ENCODE peak calls at places on chromosome 20, in four cellular contexts. One of them, this sample, is unnamed.

GRCh38 chr20:62860924-62861691 is 514 bp downstream of the TCFL5 start:
- DNase-seq in C1 segment of cervical spinal cord: no peak
- DNase-seq in neuronal stem cell: peak; percentile 17
- DNase-seq in iris pigment epithelial cell: peak; percentile 36
- DNase-seq in this sample: peak; percentile 41

GRCh38 chr20:51531141-51531710 is 11.3 kb downstream of the NFATC2 start:
- DNase-seq in C1 segment of cervical spinal cord: no peak
- DNase-seq in neuronal stem cell: no peak
- DNase-seq in iris pigment epithelial cell: no peak
- DNase-seq in this sample: no peak

GRCh38 chr20:43420192-43420591 is 37.5 kb upstream of the SRSF6 start:
- DNase-seq in C1 segment of cervical spinal cord: no peak
- DNase-seq in neuronal stem cell: no peak
- DNase-seq in iris pigment epithelial cell: no peak
- DNase-seq in this sample: no peak

GRCh38 chr20:36572701-36573102 is 695 bp upstream of the TGIF2 start:
- DNase-seq in C1 segment of cervical spinal cord: peak; percentile 37
- DNase-seq in neuronal stem cell: peak; percentile 39
- DNase-seq in iris pigment epithelial cell: no peak
- DNase-seq in this sample: peak; percentile 31

GRCh38 chr20:37879843-37880242 is 23.1 kb upstream of the VSTM2L start:
- DNase-seq in C1 segment of cervical spinal cord: no peak
- DNase-seq in neuronal stem cell: no peak
- DNase-seq in iris pigment epithelial cell: no peak
- DNase-seq in this sample: no peak

GRCh38 chr20:49594143-49594928 is 26.4 kb upstream of the PTGIS start:
- DNase-seq in C1 segment of cervical spinal cord: no peak
- DNase-seq in neuronal stem cell: no peak
- DNase-seq in iris pigment epithelial cell: peak; percentile 90
- DNase-seq in this sample: no peak

GRCh38 chr20:20780127-20780822 is 67.8 kb upstream of the RALGAPA2 start:
- DNase-seq in C1 segment of cervical spinal cord: peak; percentile 8
- DNase-seq in neuronal stem cell: no peak
- DNase-seq in iris pigment epithelial cell: peak; percentile 14
- DNase-seq in this sample: no peak

GRCh38 chr20:5674176-5674660 is 76.0 kb upstream of the SHLD1 start:
- DNase-seq in C1 segment of cervical spinal cord: no peak
- DNase-seq in neuronal stem cell: no peak
- DNase-seq in iris pigment epithelial cell: peak; percentile 65
- DNase-seq in this sample: no peak

GRCh38 chr20:17473662-17474061 is 57.5 kb downstream of the BFSP1 start:
- DNase-seq in C1 segment of cervical spinal cord: no peak
- DNase-seq in neuronal stem cell: no peak
- DNase-seq in iris pigment epithelial cell: no peak
- DNase-seq in this sample: no peak

GRCh38 chr20:36468149-36469000 is 72.9 kb upstream of the MYL9 start:
- DNase-seq in C1 segment of cervical spinal cord: peak; percentile 32
- DNase-seq in neuronal stem cell: no peak
- DNase-seq in iris pigment epithelial cell: no peak
- DNase-seq in this sample: no peak

GRCh38 chr20:53914861-53915458 is 155.4 kb downstream of the BCAS1 start:
- DNase-seq in C1 segment of cervical spinal cord: peak; percentile 44
- DNase-seq in neuronal stem cell: no peak
- DNase-seq in iris pigment epithelial cell: no peak
- DNase-seq in this sample: no peak

GRCh38 chr20:6492396-6493055 is 275.0 kb upstream of the BMP2 start:
- DNase-seq in C1 segment of cervical spinal cord: peak; percentile 3
- DNase-seq in neuronal stem cell: peak; percentile 5
- DNase-seq in iris pigment epithelial cell: peak; percentile 64
- DNase-seq in this sample: no peak

GRCh38 chr20:3842332-3842930 is 4.2 kb upstream of the MAVS start:
- DNase-seq in C1 segment of cervical spinal cord: no peak
- DNase-seq in neuronal stem cell: no peak
- DNase-seq in iris pigment epithelial cell: no peak
- DNase-seq in this sample: no peak

GRCh38 chr20:50580016-50580747 is 70.0 kb downstream of the PTPN1 start:
- DNase-seq in C1 segment of cervical spinal cord: peak; percentile 55
- DNase-seq in neuronal stem cell: peak; percentile 51
- DNase-seq in iris pigment epithelial cell: no peak
- DNase-seq in this sample: peak; percentile 72

GRCh38 chr20:17955302-17955701 is 13.3 kb downstream of the SNX5 start:
- DNase-seq in C1 segment of cervical spinal cord: no peak
- DNase-seq in neuronal stem cell: no peak
- DNase-seq in iris pigment epithelial cell: no peak
- DNase-seq in this sample: no peak

GRCh38 chr20:31392836-31393235 is 2.4 kb upstream of the DEFB119 start:
- DNase-seq in C1 segment of cervical spinal cord: no peak
- DNase-seq in neuronal stem cell: no peak
- DNase-seq in iris pigment epithelial cell: no peak
- DNase-seq in this sample: no peak

GRCh38 chr20:23609486-23610109 is 3.9 kb upstream of the CST9 start:
- DNase-seq in C1 segment of cervical spinal cord: no peak
- DNase-seq in neuronal stem cell: no peak
- DNase-seq in iris pigment epithelial cell: no peak
- DNase-seq in this sample: no peak

GRCh38 chr20:48025061-48025515 is 239.8 kb upstream of the SULF2 start:
- DNase-seq in C1 segment of cervical spinal cord: peak; percentile 21
- DNase-seq in neuronal stem cell: no peak
- DNase-seq in iris pigment epithelial cell: peak; percentile 92
- DNase-seq in this sample: no peak

GRCh38 chr20:11267131-11267761 is 593.4 kb upstream of the JAG1 start:
- DNase-seq in C1 segment of cervical spinal cord: peak; percentile 27
- DNase-seq in neuronal stem cell: peak; percentile 51
- DNase-seq in iris pigment epithelial cell: peak; percentile 96
- DNase-seq in this sample: no peak

GRCh38 chr20:37567671-37568588 is 40.3 kb upstream of the BLCAP start:
- DNase-seq in C1 segment of cervical spinal cord: no peak
- DNase-seq in neuronal stem cell: no peak
- DNase-seq in iris pigment epithelial cell: peak; percentile 12
- DNase-seq in this sample: no peak

GRCh38 chr20:48404598-48404997 is 423.2 kb downstream of the PREX1 start:
- DNase-seq in C1 segment of cervical spinal cord: no peak
- DNase-seq in neuronal stem cell: no peak
- DNase-seq in iris pigment epithelial cell: no peak
- DNase-seq in this sample: no peak

GRCh38 chr20:3101737-3102574 is 17.4 kb upstream of the AVP start:
- DNase-seq in C1 segment of cervical spinal cord: no peak
- DNase-seq in neuronal stem cell: no peak
- DNase-seq in iris pigment epithelial cell: no peak
- DNase-seq in this sample: no peak

GRCh38 chr20:62210496-62210855 is 9.6 kb downstream of the HRH3 start:
- DNase-seq in C1 segment of cervical spinal cord: no peak
- DNase-seq in neuronal stem cell: no peak
- DNase-seq in iris pigment epithelial cell: no peak
- DNase-seq in this sample: no peak

GRCh38 chr20:42530855-42531674 is 658.6 kb downstream of the PTPRT start:
- DNase-seq in C1 segment of cervical spinal cord: peak; percentile 49
- DNase-seq in neuronal stem cell: peak; percentile 26
- DNase-seq in iris pigment epithelial cell: peak; percentile 3
- DNase-seq in this sample: no peak

GRCh38 chr20:61903575-61904340 is 161.9 kb downstream of the TAF4 start:
- DNase-seq in C1 segment of cervical spinal cord: no peak
- DNase-seq in neuronal stem cell: no peak
- DNase-seq in iris pigment epithelial cell: no peak
- DNase-seq in this sample: no peak

GRCh38 chr20:35006531-35006971 is 50.9 kb downstream of the MYH7B start:
- DNase-seq in C1 segment of cervical spinal cord: no peak
- DNase-seq in neuronal stem cell: no peak
- DNase-seq in iris pigment epithelial cell: no peak
- DNase-seq in this sample: no peak

GRCh38 chr20:38135641-38136420 is 29.2 kb downstream of the TGM2 start:
- DNase-seq in C1 segment of cervical spinal cord: no peak
- DNase-seq in neuronal stem cell: no peak
- DNase-seq in iris pigment epithelial cell: no peak
- DNase-seq in this sample: no peak

GRCh38 chr20:37852666-37853065 is 50.3 kb upstream of the VSTM2L start:
- DNase-seq in C1 segment of cervical spinal cord: no peak
- DNase-seq in neuronal stem cell: no peak
- DNase-seq in iris pigment epithelial cell: peak; percentile 3
- DNase-seq in this sample: no peak

GRCh38 chr20:55676097-55676496 is 329.2 kb downstream of the CBLN4 start:
- DNase-seq in C1 segment of cervical spinal cord: no peak
- DNase-seq in neuronal stem cell: no peak
- DNase-seq in iris pigment epithelial cell: no peak
- DNase-seq in this sample: no peak

GRCh38 chr20:39089029-39089428 is 126.9 kb downstream of the DHX35 start:
- DNase-seq in C1 segment of cervical spinal cord: no peak
- DNase-seq in neuronal stem cell: no peak
- DNase-seq in iris pigment epithelial cell: no peak
- DNase-seq in this sample: no peak

This sample was measured in endothelial cell.